ENCODE peak calls at places on chromosomes 2 and 18, in six cellular contexts. S, A, Y, Z, I and J are unnamed samples. For H3K4me1, the result is how much of the 10 kb centered on the place peaks cover.

GRCh38 chr2:236568068-236568921 is 1.3 kb upstream of the ACKR3 start:
- DNase-seq in S (peak), A (no peak), Y (no peak), Z (peak), I (no peak), J (peak)

GRCh38 chr2:71072492-71072891 is 4.0 kb downstream of the NAGK start:
- DNase-seq in S (no peak), A (no peak), Y (no peak), Z (peak), I (no peak), J (no peak)

GRCh38 chr2:179701524-179702110 is 159.8 kb downstream of the ZNF385B start:
- DNase-seq in S (no peak), A (no peak), Y (no peak), Z (no peak), I (no peak), J (no peak)

GRCh38 chr18:26956894-26957293 is 91.4 kb upstream of the AQP4 start:
- DNase-seq in S (no peak), A (no peak), Y (no peak), Z (no peak), I (no peak), J (no peak)

GRCh38 chr2:74474899-74475298 is 2.4 kb upstream of the MRPL53 start:
- DNase-seq in S (no peak), A (no peak), Y (no peak), Z (no peak), I (peak), J (no peak)

GRCh38 chr2:38505779-38506178 is 96.9 kb downstream of the HNRNPLL start:
- DNase-seq in S (peak), A (peak), Y (no peak), Z (peak), I (peak), J (peak)

GRCh38 chr2:239991689-239992314 is 33.3 kb downstream of the NDUFA10 start:
- DNase-seq in S (no peak), A (no peak), Y (peak), Z (no peak), I (peak), J (no peak)

GRCh38 chr2:204018717-204019116 is 82.2 kb downstream of the ICOS start:
- DNase-seq in S (no peak), A (no peak), Y (no peak), Z (no peak), I (no peak), J (no peak)

GRCh38 chr2:177908182-177908581 is 164.4 kb downstream of the PDE11A start:
- DNase-seq in S (no peak), A (no peak), Y (no peak), Z (no peak), I (peak), J (no peak)

GRCh38 chr2:17733650-17734049 is 20.0 kb downstream of the SMC6 start:
- DNase-seq in S (no peak), A (no peak), Y (no peak), Z (no peak), I (no peak), J (no peak)

GRCh38 chr2:234968633-234969328 is 17.0 kb downstream of the SH3BP4 start:
- DNase-seq in S (no peak), A (no peak), Y (no peak), Z (no peak), I (no peak), J (no peak)

DNA sequence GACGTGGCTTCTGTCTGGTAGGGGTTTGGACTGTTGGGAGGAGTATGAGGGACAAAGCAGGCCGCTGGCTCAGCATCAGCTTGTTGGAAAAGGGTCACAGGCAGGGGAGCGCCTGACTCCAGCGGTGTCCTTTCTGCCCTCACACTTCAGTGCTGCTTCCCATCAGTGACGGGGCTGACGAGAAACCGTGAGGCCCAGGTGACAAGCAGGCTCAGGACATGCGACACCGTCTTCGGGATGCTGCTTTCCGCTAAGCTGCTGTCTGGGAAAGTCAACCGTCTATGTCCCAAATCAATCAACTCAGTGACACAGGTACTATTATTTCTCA is 90.5 kb downstream of the USP40 start:
- DNase-seq in S (no peak), A (no peak), Y (no peak), Z (no peak), I (no peak), J (no peak)
- H3K4me1 ChIP-seq in S (under half), A (under half), Y (under half), Z (under half), I (under half), J (under half)

GRCh38 chr2:134601266-134601665 is 117.5 kb downstream of the TMEM163 start:
- DNase-seq in S (no peak), A (no peak), Y (no peak), Z (no peak), I (no peak), J (no peak)
- TF ChIP-seq POLR2A in S (no peak), A (no peak), Y (no peak), Z (no peak), I (no peak), J (no peak)

GRCh38 chr18:37470986-37471385 is 94.6 kb downstream of the CELF4 start:
- DNase-seq in S (no peak), A (no peak), Y (no peak), Z (no peak), I (no peak), J (no peak)

GRCh38 chr18:37481058-37481457 is 84.5 kb downstream of the CELF4 start:
- DNase-seq in S (no peak), A (no peak), Y (no peak), Z (no peak), I (no peak), J (no peak)

GRCh38 chr18:37471619-37472018 is 94.0 kb downstream of the CELF4 start:
- DNase-seq in S (no peak), A (no peak), Y (no peak), Z (no peak), I (no peak), J (no peak)

GRCh38 chr18:37476611-37477295 is 88.8 kb downstream of the CELF4 start:
- DNase-seq in S (no peak), A (no peak), Y (no peak), Z (no peak), I (no peak), J (no peak)

GRCh38 chr18:37476182-37476581 is 89.4 kb downstream of the CELF4 start:
- DNase-seq in S (peak), A (no peak), Y (peak), Z (no peak), I (peak), J (peak)
- TF ChIP-seq CTCF in S (no peak), A (peak), Y (peak), Z (no peak), I (peak), J (peak)

DNA sequence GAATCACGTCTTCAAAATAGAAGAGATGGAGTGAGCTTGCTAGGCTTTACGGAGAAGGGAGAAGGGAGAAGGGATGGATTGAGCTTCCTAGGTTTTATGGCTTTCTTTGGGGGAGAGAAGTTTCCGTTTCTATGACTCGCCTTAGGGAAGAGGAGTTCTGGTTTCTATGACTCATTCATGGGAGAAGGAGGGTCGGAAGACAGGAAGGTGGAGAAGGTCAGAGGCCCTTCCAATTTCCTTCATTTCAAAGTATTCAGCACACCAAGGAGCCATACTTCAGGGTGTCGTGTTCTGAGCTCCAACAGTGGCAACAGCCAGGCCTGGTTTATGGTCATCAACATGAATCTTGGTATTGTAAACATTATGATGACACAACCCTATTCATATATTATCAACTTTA is 284.7 kb upstream of the VWC2L start:
- DNase-seq in S (no peak), A (no peak), Y (no peak), Z (no peak), I (no peak), J (no peak)
- H3K4me1 ChIP-seq in S (under half), A (under half), Y (under half), Z (under half), I (under half), J (under half)